ENCODE peak calls at places on chromosomes 7 and 10, in seven cellular contexts. L is PC-3; M is AG09309; O is left ventricle myocardium inferior; J is neural progenitor cell; B is fibroblast of pulmonary artery; G is CD8-positive, alpha-beta T cell. K is an unnamed sample.

GRCh38 chr7:42522227-42522991 is 285.4 kb upstream of the GLI3 start:
- DNase-seq in L (no peak), M (no peak), O (no peak), J (peak), B (peak), G (no peak), K (peak)

GRCh38 chr7:82961240-82961639 is 201.4 kb downstream of the PCLO start:
- DNase-seq in L (no peak), M (no peak), O (no peak), J (no peak), B (no peak), G (no peak), K (no peak)

GRCh38 chr10:11424456-11425287 is 186.8 kb downstream of the USP6NL start:
- DNase-seq in L (peak), M (peak), O (peak), J (peak), B (peak), G (no peak), K (peak)

GRCh38 chr10:70799124-70799523 is 13.9 kb upstream of the TBATA start:
- DNase-seq in L (no peak), M (no peak), O (no peak), J (no peak), B (no peak), G (no peak), K (no peak)

GRCh38 chr7:20350518-20350951 is 19.8 kb downstream of the ITGB8 start:
- DNase-seq in L (no peak), M (no peak), O (no peak), J (peak), B (no peak), G (no peak), K (no peak)

GRCh38 chr7:156600496-156600895 is 40.1 kb upstream of the RNF32 start:
- DNase-seq in L (no peak), M (no peak), O (no peak), J (no peak), B (no peak), G (no peak), K (no peak)

GRCh38 chr10:94481410-94481809 is 64.2 kb upstream of the HELLS start:
- DNase-seq in L (no peak), M (no peak), O (no peak), J (no peak), B (no peak), G (no peak), K (no peak)

GRCh38 chr7:1576521-1577253 is 6.9 kb upstream of the PSMG3 start:
- DNase-seq in L (no peak), M (no peak), O (no peak), J (no peak), B (no peak), G (no peak), K (no peak)

GRCh38 chr7:112067609-112068540 is 138.3 kb downstream of the DOCK4 start:
- DNase-seq in L (no peak), M (no peak), O (no peak), J (no peak), B (no peak), G (no peak), K (no peak)

GRCh38 chr10:35643976-35644799 is 2.1 kb upstream of the FZD8 start:
- DNase-seq in L (no peak), M (no peak), O (no peak), J (peak), B (no peak), G (no peak), K (peak)
- H3K4me3 ChIP-seq in L (peak), M (peak), O (peak), J (peak), B (peak), G (peak), K (peak)

GRCh38 chr7:76507723-76508406 is 2.5 kb upstream of the UPK3B start:
- DNase-seq in L (no peak), M (no peak), O (no peak), J (peak), B (peak), G (no peak), K (no peak)

GRCh38 chr7:76506081-76506440 is 4.3 kb upstream of the UPK3B start:
- DNase-seq in L (no peak), M (no peak), O (no peak), J (no peak), B (no peak), G (no peak), K (no peak)

GRCh38 chr7:76512941-76513816 is 2.8 kb downstream of the UPK3B start:
- DNase-seq in L (peak), M (no peak), O (no peak), J (peak), B (peak), G (no peak), K (no peak)

GRCh38 chr7:76513817-76514799 is 3.8 kb downstream of the UPK3B start:
- DNase-seq in L (no peak), M (no peak), O (no peak), J (peak), B (no peak), G (no peak), K (no peak)

GRCh38 chr7:76509931-76510877 is at the start of gene UPK3B:
- DNase-seq in L (peak), M (no peak), O (no peak), J (peak), B (no peak), G (no peak), K (no peak)
- H3K4me3 ChIP-seq in L (no peak), M (no peak), O (no peak), J (no peak), B (no peak), G (no peak), K (no peak)

GRCh38 chr7:35717013-35717412 is 22.1 kb upstream of the HERPUD2 start:
- DNase-seq in L (no peak), M (no peak), O (no peak), J (no peak), B (no peak), G (no peak), K (no peak)

GRCh38 chr7:35720032-35720431 is 25.1 kb upstream of the HERPUD2 start:
- DNase-seq in L (no peak), M (no peak), O (no peak), J (no peak), B (no peak), G (no peak), K (no peak)

GRCh38 chr7:35716038-35716803 is 21.3 kb upstream of the HERPUD2 start:
- DNase-seq in L (no peak), M (no peak), O (no peak), J (no peak), B (peak), G (no peak), K (no peak)

GRCh38 chr7:35717516-35717915 is 22.6 kb upstream of the HERPUD2 start:
- DNase-seq in L (no peak), M (no peak), O (no peak), J (no peak), B (no peak), G (no peak), K (no peak)

DNA sequence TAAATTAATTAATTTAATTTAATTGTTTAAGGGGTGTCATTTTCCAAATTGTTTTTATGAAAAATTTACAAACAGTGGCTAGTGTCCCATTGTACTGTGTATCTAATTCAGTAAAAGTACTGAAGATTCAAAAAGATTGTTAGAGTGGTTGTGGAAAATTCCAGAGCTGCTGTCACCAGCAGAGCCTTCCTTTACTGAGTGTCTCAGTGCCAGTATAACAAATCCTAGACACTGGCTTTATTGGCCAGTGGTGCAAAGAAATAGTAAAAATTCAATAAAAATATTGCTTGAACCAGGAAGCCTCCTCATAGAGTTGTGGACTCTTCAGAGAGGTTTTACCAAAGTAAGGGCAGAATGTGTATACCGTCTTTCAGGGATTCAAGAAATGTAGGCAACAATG is 23.1 kb upstream of the HERPUD2 start:
- DNase-seq in L (no peak), M (no peak), O (no peak), J (no peak), B (no peak), G (no peak), K (no peak)
- H3K4me3 ChIP-seq in L (no peak), M (no peak), O (peak), J (no peak), B (no peak), G (no peak), K (no peak)

GRCh38 chr10:46299267-46299530 is 12.4 kb downstream of the ANTXRL start:
- DNase-seq in L (no peak), M (no peak), O (no peak), J (no peak), B (no peak), G (no peak), K (no peak)
- H3K4me3 ChIP-seq in L (no peak), M (no peak), O (no peak), J (no peak), B (no peak), G (no peak), K (no peak)

GRCh38 chr7:4707980-4708411 is 25.9 kb downstream of the FOXK1 start:
- DNase-seq in L (no peak), M (no peak), O (no peak), J (peak), B (no peak), G (no peak), K (no peak)
- H3K4me3 ChIP-seq in L (no peak), M (no peak), O (no peak), J (peak), B (no peak), G (no peak), K (no peak)

GRCh38 chr10:59360605-59361515 is 1.5 kb downstream of the FAM13C start:
- DNase-seq in L (no peak), M (no peak), O (no peak), J (peak), B (peak), G (no peak), K (no peak)

GRCh38 chr10:59363446-59363958 is 1.2 kb upstream of the FAM13C start:
- DNase-seq in L (no peak), M (no peak), O (no peak), J (no peak), B (no peak), G (no peak), K (no peak)

GRCh38 chr10:59361659-59362183 is 628 bp downstream of the FAM13C start:
- DNase-seq in L (peak), M (no peak), O (no peak), J (no peak), B (peak), G (no peak), K (no peak)

GRCh38 chr10:59362184-59362966 is at the start of gene FAM13C:
- DNase-seq in L (peak), M (no peak), O (peak), J (peak), B (peak), G (no peak), K (peak)

GRCh38 chr10:59362991-59363390 is 642 bp upstream of the FAM13C start:
- DNase-seq in L (peak), M (no peak), O (peak), J (peak), B (peak), G (no peak), K (no peak)
- H3K4me3 ChIP-seq in L (peak), M (peak), O (peak), J (peak), B (peak), G (no peak), K (peak)

GRCh38 chr10:126524526-126524925 is 136.2 kb upstream of the ADAM12 start:
- DNase-seq in L (no peak), M (no peak), O (no peak), J (no peak), B (no peak), G (no peak), K (no peak)
- H3K4me3 ChIP-seq in L (no peak), M (no peak), O (no peak), J (no peak), B (no peak), G (no peak), K (no peak)

GRCh38 chr7:147199868-147200267 is 1083.3 kb downstream of the CNTNAP2 start:
- DNase-seq in L (no peak), M (no peak), O (no peak), J (no peak), B (no peak), G (no peak), K (no peak)

GRCh38 chr7:147193476-147193875 is 1076.9 kb downstream of the CNTNAP2 start:
- DNase-seq in L (no peak), M (no peak), O (no peak), J (peak), B (no peak), G (no peak), K (no peak)

GRCh38 chr7:147196476-147196875 is 1079.9 kb downstream of the CNTNAP2 start:
- DNase-seq in L (no peak), M (no peak), O (no peak), J (no peak), B (no peak), G (no peak), K (no peak)

GRCh38 chr7:147197006-147197405 is 1080.4 kb downstream of the CNTNAP2 start:
- DNase-seq in L (peak), M (no peak), O (no peak), J (no peak), B (no peak), G (no peak), K (no peak)
- H3K4me3 ChIP-seq in L (peak), M (peak), O (no peak), J (no peak), B (no peak), G (no peak), K (no peak)

GRCh38 chr7:149816794-149817193 is 21.4 kb upstream of the ZNF862 start:
- DNase-seq in L (no peak), M (no peak), O (no peak), J (no peak), B (no peak), G (no peak), K (no peak)

GRCh38 chr7:149818536-149818840 is 19.7 kb upstream of the ZNF862 start:
- DNase-seq in L (no peak), M (no peak), O (peak), J (no peak), B (no peak), G (no peak), K (no peak)

GRCh38 chr7:149816267-149816751 is 21.9 kb upstream of the ZNF862 start:
- DNase-seq in L (no peak), M (no peak), O (no peak), J (no peak), B (no peak), G (no peak), K (no peak)

GRCh38 chr7:149817836-149818535 is 20.2 kb upstream of the ZNF862 start:
- DNase-seq in L (no peak), M (no peak), O (no peak), J (no peak), B (no peak), G (no peak), K (no peak)

GRCh38 chr7:149817301-149817771 is 20.8 kb upstream of the ZNF862 start:
- DNase-seq in L (no peak), M (no peak), O (no peak), J (no peak), B (no peak), G (no peak), K (no peak)
- H3K4me3 ChIP-seq in L (no peak), M (no peak), O (no peak), J (no peak), B (no peak), G (no peak), K (no peak)

K was measured in foreskin fibroblast.